ENCODE peak calls at places on chromosome 14, in seven cellular contexts. One of them, this sample, is unnamed.

GRCh38 chr14:75864352-75864751 is 117.4 kb downstream of the TGFB3 start:
- DNase-seq in transverse colon: no peak
- DNase-seq in lower lobe of right lung: no peak
- DNase-seq in left ventricle myocardium inferior: no peak
- DNase-seq in CD8-positive, alpha-beta T cell: no peak
- DNase-seq in adipocyte: peak; percentile 68
- DNase-seq in mucosa of descending colon: no peak
- DNase-seq in this sample: no peak

GRCh38 chr14:101839236-101839635 is 77.7 kb downstream of the PPP2R5C start:
- DNase-seq in left ventricle myocardium inferior: no peak
- DNase-seq in adipocyte: no peak
- DNase-seq in transverse colon: peak; percentile 39
- DNase-seq in lower lobe of right lung: no peak
- DNase-seq in mucosa of descending colon: no peak
- DNase-seq in CD8-positive, alpha-beta T cell: peak; percentile 61
- DNase-seq in this sample: no peak

GRCh38 chr14:57405562-57405961 is 15.2 kb downstream of the NAA30 start:
- DNase-seq in left ventricle myocardium inferior: no peak
- DNase-seq in mucosa of descending colon: no peak
- DNase-seq in adipocyte: no peak
- DNase-seq in transverse colon: no peak
- DNase-seq in CD8-positive, alpha-beta T cell: no peak
- DNase-seq in lower lobe of right lung: no peak
- DNase-seq in this sample: no peak

GRCh38 chr14:104678346-104678745 is 11.1 kb upstream of the INF2 start:
- DNase-seq in mucosa of descending colon: no peak
- DNase-seq in transverse colon: no peak
- DNase-seq in adipocyte: peak; percentile 58
- DNase-seq in left ventricle myocardium inferior: peak; percentile 54
- DNase-seq in lower lobe of right lung: peak; percentile 56
- DNase-seq in CD8-positive, alpha-beta T cell: no peak
- DNase-seq in this sample: no peak

GRCh38 chr14:29754134-29754533 is 173.5 kb downstream of the PRKD1 start:
- DNase-seq in mucosa of descending colon: no peak
- DNase-seq in left ventricle myocardium inferior: no peak
- DNase-seq in CD8-positive, alpha-beta T cell: no peak
- DNase-seq in adipocyte: no peak
- DNase-seq in lower lobe of right lung: no peak
- DNase-seq in transverse colon: no peak
- DNase-seq in this sample: no peak

GRCh38 chr14:65860956-65861631 is 448.6 kb downstream of the FUT8 start:
- DNase-seq in mucosa of descending colon: no peak
- DNase-seq in transverse colon: no peak
- DNase-seq in lower lobe of right lung: no peak
- DNase-seq in adipocyte: no peak
- DNase-seq in left ventricle myocardium inferior: no peak
- DNase-seq in CD8-positive, alpha-beta T cell: peak; percentile 31
- DNase-seq in this sample: no peak

GRCh38 chr14:51446771-51447170 is 204.9 kb upstream of the FRMD6 start:
- DNase-seq in lower lobe of right lung: no peak
- DNase-seq in transverse colon: no peak
- DNase-seq in mucosa of descending colon: no peak
- DNase-seq in adipocyte: no peak
- DNase-seq in CD8-positive, alpha-beta T cell: no peak
- DNase-seq in left ventricle myocardium inferior: no peak
- DNase-seq in this sample: no peak

GRCh38 chr14:99549684-99550083 is 54.3 kb downstream of the CCDC85C start:
- DNase-seq in CD8-positive, alpha-beta T cell: no peak
- DNase-seq in lower lobe of right lung: no peak
- DNase-seq in transverse colon: no peak
- DNase-seq in mucosa of descending colon: no peak
- DNase-seq in adipocyte: peak; percentile 47
- DNase-seq in left ventricle myocardium inferior: no peak
- DNase-seq in this sample: no peak

GRCh38 chr14:85531594-85532391 is 1.8 kb downstream of the FLRT2 start:
- DNase-seq in adipocyte: peak; percentile 94
- DNase-seq in mucosa of descending colon: peak; percentile 26
- DNase-seq in transverse colon: no peak
- DNase-seq in left ventricle myocardium inferior: peak; percentile 55
- DNase-seq in CD8-positive, alpha-beta T cell: no peak
- DNase-seq in lower lobe of right lung: peak; percentile 51
- DNase-seq in this sample: no peak

GRCh38 chr14:23339506-23340268 is 13.0 kb downstream of the SLC22A17 start:
- DNase-seq in adipocyte: no peak
- DNase-seq in lower lobe of right lung: no peak
- DNase-seq in mucosa of descending colon: no peak
- DNase-seq in left ventricle myocardium inferior: no peak
- DNase-seq in CD8-positive, alpha-beta T cell: no peak
- DNase-seq in transverse colon: no peak
- DNase-seq in this sample: no peak

GRCh38 chr14:36941783-36942521 is 230.5 kb downstream of the SLC25A21 start:
- DNase-seq in adipocyte: peak; percentile 92
- DNase-seq in left ventricle myocardium inferior: peak; percentile 66
- DNase-seq in mucosa of descending colon: peak; percentile 90
- DNase-seq in transverse colon: peak; percentile 72
- DNase-seq in lower lobe of right lung: peak; percentile 68
- DNase-seq in CD8-positive, alpha-beta T cell: no peak
- DNase-seq in this sample: peak; percentile 63

GRCh38 chr14:32078794-32079663 is 1.9 kb downstream of the ARHGAP5 start:
- DNase-seq in transverse colon: no peak
- DNase-seq in adipocyte: peak; percentile 52
- DNase-seq in left ventricle myocardium inferior: no peak
- DNase-seq in mucosa of descending colon: no peak
- DNase-seq in CD8-positive, alpha-beta T cell: no peak
- DNase-seq in lower lobe of right lung: no peak
- DNase-seq in this sample: peak; percentile 84

GRCh38 chr14:99598774-99599173 is 5.2 kb downstream of the CCDC85C start:
- DNase-seq in left ventricle myocardium inferior: no peak
- DNase-seq in CD8-positive, alpha-beta T cell: no peak
- DNase-seq in adipocyte: no peak
- DNase-seq in mucosa of descending colon: no peak
- DNase-seq in transverse colon: no peak
- DNase-seq in lower lobe of right lung: no peak
- DNase-seq in this sample: peak; percentile 47

GRCh38 chr14:97290977-97291376 is 493.8 kb downstream of the VRK1 start:
- DNase-seq in left ventricle myocardium inferior: no peak
- DNase-seq in lower lobe of right lung: no peak
- DNase-seq in CD8-positive, alpha-beta T cell: no peak
- DNase-seq in transverse colon: no peak
- DNase-seq in mucosa of descending colon: no peak
- DNase-seq in adipocyte: no peak
- DNase-seq in this sample: no peak

GRCh38 chr14:89445252-89445973 is 28.4 kb upstream of the FOXN3 start:
- DNase-seq in lower lobe of right lung: no peak
- DNase-seq in left ventricle myocardium inferior: no peak
- DNase-seq in CD8-positive, alpha-beta T cell: peak; percentile 28
- DNase-seq in transverse colon: no peak
- DNase-seq in mucosa of descending colon: no peak
- DNase-seq in adipocyte: no peak
- DNase-seq in this sample: no peak

GRCh38 chr14:29805415-29806123 is 122.1 kb downstream of the PRKD1 start:
- DNase-seq in mucosa of descending colon: no peak
- DNase-seq in lower lobe of right lung: peak; percentile 53
- DNase-seq in transverse colon: peak; percentile 13
- DNase-seq in CD8-positive, alpha-beta T cell: no peak
- DNase-seq in adipocyte: peak; percentile 94
- DNase-seq in left ventricle myocardium inferior: peak; percentile 58
- DNase-seq in this sample: peak; percentile 90

GRCh38 chr14:78104130-78104529 is 66.0 kb upstream of the NRXN3 start:
- DNase-seq in mucosa of descending colon: no peak
- DNase-seq in left ventricle myocardium inferior: no peak
- DNase-seq in transverse colon: no peak
- DNase-seq in adipocyte: no peak
- DNase-seq in CD8-positive, alpha-beta T cell: no peak
- DNase-seq in lower lobe of right lung: no peak
- DNase-seq in this sample: no peak

GRCh38 chr14:78107171-78107570 is 63.0 kb upstream of the NRXN3 start:
- DNase-seq in mucosa of descending colon: no peak
- DNase-seq in lower lobe of right lung: no peak
- DNase-seq in CD8-positive, alpha-beta T cell: no peak
- DNase-seq in transverse colon: no peak
- DNase-seq in adipocyte: no peak
- DNase-seq in left ventricle myocardium inferior: no peak
- DNase-seq in this sample: no peak

GRCh38 chr14:78104655-78105054 is 65.5 kb upstream of the NRXN3 start:
- DNase-seq in CD8-positive, alpha-beta T cell: no peak
- DNase-seq in adipocyte: no peak
- DNase-seq in mucosa of descending colon: no peak
- DNase-seq in left ventricle myocardium inferior: no peak
- DNase-seq in lower lobe of right lung: no peak
- DNase-seq in transverse colon: no peak
- DNase-seq in this sample: no peak
- H3K4me3 ChIP-seq in CD8-positive, alpha-beta T cell: no peak overlapping the region
- H3K4me3 ChIP-seq in adipocyte: no peak overlapping the region
- H3K4me3 ChIP-seq in mucosa of descending colon: no peak overlapping the region
- H3K4me3 ChIP-seq in left ventricle myocardium inferior: no peak overlapping the region
- H3K4me3 ChIP-seq in lower lobe of right lung: no peak overlapping the region
- H3K4me3 ChIP-seq in transverse colon: no peak overlapping the region
- H3K4me3 ChIP-seq in this sample: no peak overlapping the region

DNA sequence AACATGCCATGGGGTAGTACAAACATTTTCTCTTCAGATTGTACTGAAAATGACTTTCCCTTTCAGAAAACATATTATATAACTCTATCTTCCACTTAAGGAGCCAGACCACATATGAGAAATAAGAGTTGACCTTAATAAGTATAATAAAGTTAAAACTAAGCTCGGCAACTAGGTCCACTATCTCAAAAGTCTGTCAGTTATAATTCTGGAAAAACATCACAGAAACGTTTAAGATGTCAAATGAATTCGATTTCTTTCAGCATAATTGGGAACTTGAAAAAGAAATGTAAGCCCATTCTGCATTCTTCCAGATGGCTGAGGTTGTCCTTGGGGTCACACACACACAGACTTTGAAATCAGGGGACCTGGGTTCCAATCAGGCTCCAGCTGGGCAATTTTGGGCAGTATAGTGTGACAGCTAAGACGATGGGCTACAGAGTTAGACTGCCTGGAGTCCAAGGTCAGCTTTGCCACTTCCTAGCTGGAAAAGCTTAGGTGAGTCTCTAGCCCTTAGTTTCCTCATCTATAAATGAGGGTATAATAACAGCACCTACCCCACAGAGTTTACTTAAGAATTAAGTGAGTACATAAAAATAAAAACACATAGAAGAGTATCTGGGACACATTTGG is 75.6 kb downstream of the PPP2R5E start:
- DNase-seq in transverse colon: no peak
- DNase-seq in lower lobe of right lung: no peak
- DNase-seq in CD8-positive, alpha-beta T cell: no peak
- DNase-seq in left ventricle myocardium inferior: no peak
- DNase-seq in mucosa of descending colon: no peak
- DNase-seq in adipocyte: no peak
- DNase-seq in this sample: no peak
- H3K4me1 ChIP-seq in transverse colon: peaks cover 12% of the 10 kb centered on the region
- H3K4me1 ChIP-seq in lower lobe of right lung: peaks cover 24% of the 10 kb centered on the region
- H3K4me1 ChIP-seq in CD8-positive, alpha-beta T cell: peaks cover 25% of the 10 kb centered on the region
- H3K4me1 ChIP-seq in left ventricle myocardium inferior: peaks cover 55% of the 10 kb centered on the region
- H3K4me1 ChIP-seq in mucosa of descending colon: peaks cover 26% of the 10 kb centered on the region
- H3K4me1 ChIP-seq in adipocyte: peaks cover 31% of the 10 kb centered on the region
- H3K4me1 ChIP-seq in this sample: peaks cover 17% of the 10 kb centered on the region

DNA sequence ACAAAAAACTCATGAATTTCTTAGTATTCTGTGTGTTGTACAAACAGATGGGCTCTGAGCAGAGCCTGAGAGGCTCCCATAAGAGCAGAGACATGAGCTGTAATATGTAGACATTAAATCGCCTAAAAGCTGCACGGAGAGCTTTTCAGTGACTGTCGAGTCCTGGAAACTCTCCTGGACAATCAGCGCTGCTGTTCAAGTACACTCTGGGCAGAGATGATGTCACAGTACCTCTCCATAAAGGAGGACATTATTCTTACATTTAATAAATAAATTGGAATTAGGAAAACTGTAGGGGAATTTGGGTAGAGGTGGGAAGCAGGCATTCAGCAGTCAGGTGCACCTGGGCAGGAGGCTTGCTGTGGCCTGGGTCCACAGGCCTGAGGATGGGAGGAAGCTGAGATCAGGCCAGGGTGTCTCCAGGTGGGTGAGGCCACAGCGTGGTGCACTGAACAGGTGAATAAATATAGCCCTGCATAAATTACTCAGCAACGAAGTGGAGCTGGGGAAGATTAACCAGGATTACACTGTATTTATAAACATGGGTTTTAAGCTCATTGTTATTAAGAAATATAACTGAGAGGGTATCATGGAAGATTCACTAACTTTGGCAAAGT is 13.3 kb upstream of the TCL1A start:
- DNase-seq in lower lobe of right lung: no peak
- DNase-seq in mucosa of descending colon: no peak
- DNase-seq in CD8-positive, alpha-beta T cell: no peak
- DNase-seq in adipocyte: no peak
- DNase-seq in left ventricle myocardium inferior: no peak
- DNase-seq in transverse colon: no peak
- DNase-seq in this sample: no peak
- H3K4me3 ChIP-seq in lower lobe of right lung: no peak overlapping the region
- H3K4me3 ChIP-seq in mucosa of descending colon: no peak overlapping the region
- H3K4me3 ChIP-seq in CD8-positive, alpha-beta T cell: no peak overlapping the region
- H3K4me3 ChIP-seq in adipocyte: no peak overlapping the region
- H3K4me3 ChIP-seq in left ventricle myocardium inferior: no peak overlapping the region
- H3K4me3 ChIP-seq in transverse colon: no peak overlapping the region
- H3K4me3 ChIP-seq in this sample: no peak overlapping the region

DNA sequence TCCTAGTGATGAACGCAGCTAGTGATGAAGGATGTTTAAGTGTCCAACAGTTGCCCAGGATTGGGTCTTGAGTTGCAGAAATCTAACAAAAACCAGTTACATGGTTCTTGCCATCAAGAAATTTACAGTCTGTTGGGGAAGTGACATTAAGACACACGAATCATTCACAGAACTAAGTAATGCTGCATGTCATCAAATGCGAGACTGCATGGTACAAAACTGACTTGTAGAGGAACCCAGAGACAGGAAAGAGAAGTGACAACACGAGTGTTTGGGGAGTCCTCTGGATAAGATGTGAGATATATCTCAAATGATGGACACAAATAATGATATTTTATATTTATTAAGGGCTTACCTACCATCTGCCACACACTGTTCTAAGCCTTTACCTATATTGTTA is 6.1 kb upstream of the SYNE3 start:
- DNase-seq in left ventricle myocardium inferior: no peak
- DNase-seq in lower lobe of right lung: no peak
- DNase-seq in adipocyte: no peak
- DNase-seq in mucosa of descending colon: no peak
- DNase-seq in transverse colon: no peak
- DNase-seq in CD8-positive, alpha-beta T cell: no peak
- DNase-seq in this sample: no peak
- H3K4me1 ChIP-seq in left ventricle myocardium inferior: peaks cover 86% of the 10 kb centered on the region
- H3K4me1 ChIP-seq in lower lobe of right lung: peaks cover 95% of the 10 kb centered on the region
- H3K4me1 ChIP-seq in adipocyte: peaks cover 81% of the 10 kb centered on the region
- H3K4me1 ChIP-seq in mucosa of descending colon: peaks cover 43% of the 10 kb centered on the region
- H3K4me1 ChIP-seq in transverse colon: peaks cover 19% of the 10 kb centered on the region
- H3K4me1 ChIP-seq in CD8-positive, alpha-beta T cell: peaks cover 84% of the 10 kb centered on the region
- H3K4me1 ChIP-seq in this sample: peaks cover 18% of the 10 kb centered on the region